ENCODE peak calls at places on chromosomes 6 and 20, in nine cellular contexts. One of them, this sample, is unnamed.

GRCh38 chr6:168314948-168315347 is 4.6 kb downstream of the DACT2 start:
- DNase-seq in mesenchymal stem cell: no peak
- DNase-seq in SJSA1: no peak
- DNase-seq in HFFc6: no peak
- DNase-seq in SK-N-MC: no peak
- DNase-seq in GM13976: no peak
- DNase-seq in fibroblast of lung: no peak
- DNase-seq in right atrium auricular region: no peak
- DNase-seq in lower lobe of right lung: no peak
- DNase-seq in this sample: peak; percentile 26

GRCh38 chr6:113936093-113936934 is 34.6 kb downstream of the HDAC2 start:
- DNase-seq in mesenchymal stem cell: peak; percentile 69
- DNase-seq in SJSA1: no peak
- DNase-seq in HFFc6: peak; percentile 66
- DNase-seq in SK-N-MC: peak; percentile 66
- DNase-seq in GM13976: peak; percentile 50
- DNase-seq in fibroblast of lung: peak; percentile 76
- DNase-seq in right atrium auricular region: no peak
- DNase-seq in lower lobe of right lung: no peak
- DNase-seq in this sample: peak; percentile 20

GRCh38 chr20:33584976-33585375 is 77.2 kb upstream of the C20orf144 start:
- DNase-seq in mesenchymal stem cell: no peak
- DNase-seq in SJSA1: no peak
- DNase-seq in HFFc6: no peak
- DNase-seq in SK-N-MC: no peak
- DNase-seq in GM13976: no peak
- DNase-seq in fibroblast of lung: no peak
- DNase-seq in right atrium auricular region: no peak
- DNase-seq in lower lobe of right lung: no peak
- DNase-seq in this sample: no peak

GRCh38 chr20:63736893-63737689 is 627 bp downstream of the LIME1 start:
- DNase-seq in mesenchymal stem cell: no peak
- DNase-seq in SJSA1: no peak
- DNase-seq in HFFc6: no peak
- DNase-seq in SK-N-MC: no peak
- DNase-seq in GM13976: peak; percentile 58
- DNase-seq in fibroblast of lung: no peak
- DNase-seq in right atrium auricular region: no peak
- DNase-seq in lower lobe of right lung: no peak
- DNase-seq in this sample: no peak

GRCh38 chr6:78829407-78829806 is 37.9 kb upstream of the IRAK1BP1 start:
- DNase-seq in mesenchymal stem cell: no peak
- DNase-seq in SJSA1: no peak
- DNase-seq in HFFc6: no peak
- DNase-seq in SK-N-MC: no peak
- DNase-seq in GM13976: no peak
- DNase-seq in fibroblast of lung: no peak
- DNase-seq in right atrium auricular region: no peak
- DNase-seq in lower lobe of right lung: no peak
- DNase-seq in this sample: no peak

GRCh38 chr20:39874049-39874893 is 814.8 kb downstream of the MAFB start:
- DNase-seq in mesenchymal stem cell: peak; percentile 75
- DNase-seq in SJSA1: peak; percentile 73
- DNase-seq in HFFc6: peak; percentile 68
- DNase-seq in SK-N-MC: no peak
- DNase-seq in GM13976: peak; percentile 51
- DNase-seq in fibroblast of lung: peak; percentile 90
- DNase-seq in right atrium auricular region: peak; percentile 86
- DNase-seq in lower lobe of right lung: peak; percentile 59
- DNase-seq in this sample: no peak

GRCh38 chr6:72182337-72183246 is 296.2 kb downstream of the RIMS1 start:
- DNase-seq in mesenchymal stem cell: peak; percentile 33
- DNase-seq in SJSA1: no peak
- DNase-seq in HFFc6: no peak
- DNase-seq in SK-N-MC: no peak
- DNase-seq in GM13976: peak; percentile 46
- DNase-seq in fibroblast of lung: peak; percentile 18
- DNase-seq in right atrium auricular region: no peak
- DNase-seq in lower lobe of right lung: peak; percentile 70
- DNase-seq in this sample: peak; percentile 47

GRCh38 chr6:121055572-121056163 is 278.6 kb downstream of the TBC1D32 start:
- DNase-seq in mesenchymal stem cell: peak; percentile 64
- DNase-seq in SJSA1: no peak
- DNase-seq in HFFc6: peak; percentile 57
- DNase-seq in SK-N-MC: peak; percentile 42
- DNase-seq in GM13976: peak; percentile 16
- DNase-seq in fibroblast of lung: peak; percentile 65
- DNase-seq in right atrium auricular region: no peak
- DNase-seq in lower lobe of right lung: no peak
- DNase-seq in this sample: peak; percentile 30

GRCh38 chr6:104940881-104941693 is 15.8 kb upstream of the LIN28B start:
- DNase-seq in mesenchymal stem cell: peak; percentile 79
- DNase-seq in SJSA1: no peak
- DNase-seq in HFFc6: no peak
- DNase-seq in SK-N-MC: no peak
- DNase-seq in GM13976: peak; percentile 75
- DNase-seq in fibroblast of lung: peak; percentile 44
- DNase-seq in right atrium auricular region: no peak
- DNase-seq in lower lobe of right lung: peak; percentile 45
- DNase-seq in this sample: no peak

This sample was measured in NCI-H226.